ENCODE peak calls at places on chromosomes 16 and 17, in nine cellular contexts. D is cardiac muscle cell, G is cardiac fibroblast, H is left ventricle myocardium inferior, C is upper lobe of right lung, F is BJ, M is mucosa of descending colon, O is astrocyte of the cerebellum, E is dorsolateral prefrontal cortex. Y is an unnamed sample.

GRCh38 chr16:56610017-56610608 is 1.7 kb downstream of the MT2A start:
- DNase-seq in D (peak), G (peak), H (no peak), C (peak), F (peak), M (peak), O (peak), E (no peak), Y (peak)

GRCh38 chr17:46818929-46819859 is 702 bp upstream of the WNT3 start:
- DNase-seq in D (no peak), G (no peak), H (no peak), C (peak), F (no peak), M (no peak), O (no peak), E (no peak), Y (no peak)

GRCh38 chr16:69017036-69017783 is 88.2 kb upstream of the HAS3 start:
- DNase-seq in D (peak), G (peak), H (no peak), C (no peak), F (peak), M (no peak), O (peak), E (no peak), Y (peak)

GRCh38 chr17:57001541-57001940 is 23.6 kb downstream of the SCPEP1 start:
- DNase-seq in D (no peak), G (no peak), H (no peak), C (no peak), F (no peak), M (no peak), O (no peak), E (no peak), Y (no peak)

GRCh38 chr17:13385481-13385907 is 216.2 kb downstream of the HS3ST3A1 start:
- DNase-seq in D (peak), G (no peak), H (no peak), C (no peak), F (no peak), M (no peak), O (no peak), E (no peak), Y (no peak)

GRCh38 chr17:31515226-31515759 is 123.8 kb downstream of the RAB11FIP4 start:
- DNase-seq in D (no peak), G (no peak), H (no peak), C (no peak), F (no peak), M (no peak), O (no peak), E (no peak), Y (no peak)

GRCh38 chr16:56722200-56722842 is 7.6 kb upstream of the NUP93 start:
- DNase-seq in D (no peak), G (no peak), H (no peak), C (no peak), F (no peak), M (no peak), O (no peak), E (no peak), Y (no peak)

GRCh38 chr17:48804936-48805411 is 12.1 kb downstream of the TTLL6 start:
- DNase-seq in D (peak), G (peak), H (peak), C (peak), F (no peak), M (peak), O (peak), E (peak), Y (peak)

GRCh38 chr17:68455756-68456528 is 1.4 kb downstream of the WIPI1 start:
- DNase-seq in D (peak), G (peak), H (no peak), C (no peak), F (peak), M (peak), O (peak), E (no peak), Y (no peak)

GRCh38 chr17:21029515-21029914 is 13.3 kb downstream of the USP22 start:
- DNase-seq in D (no peak), G (no peak), H (no peak), C (no peak), F (no peak), M (no peak), O (no peak), E (no peak), Y (no peak)

GRCh38 chr17:21029032-21029431 is 13.8 kb downstream of the USP22 start:
- DNase-seq in D (peak), G (peak), H (no peak), C (no peak), F (peak), M (no peak), O (no peak), E (no peak), Y (peak)

GRCh38 chr17:21028192-21028591 is 14.6 kb downstream of the USP22 start:
- DNase-seq in D (no peak), G (no peak), H (no peak), C (no peak), F (no peak), M (no peak), O (no peak), E (no peak), Y (no peak)

GRCh38 chr17:21031756-21032396 is 10.9 kb downstream of the USP22 start:
- DNase-seq in D (no peak), G (no peak), H (no peak), C (no peak), F (no peak), M (no peak), O (no peak), E (no peak), Y (no peak)

GRCh38 chr17:21030375-21030774 is 12.4 kb downstream of the USP22 start:
- DNase-seq in D (no peak), G (no peak), H (no peak), C (no peak), F (no peak), M (no peak), O (no peak), E (no peak), Y (no peak)
- TF ChIP-seq CTCF in D (no peak), G (no peak), H (no peak), C (no peak), F (no peak), M (no peak), O (no peak), E (no peak), Y (no peak)

GRCh38 chr16:23182675-23183485 is at the start of gene SCNN1G:
- DNase-seq in D (no peak), G (no peak), H (peak), C (peak), F (no peak), M (peak), O (no peak), E (peak), Y (no peak)

GRCh38 chr16:23185661-23186060 is 3.1 kb downstream of the SCNN1G start:
- DNase-seq in D (no peak), G (no peak), H (no peak), C (no peak), F (no peak), M (no peak), O (no peak), E (peak), Y (no peak)

GRCh38 chr16:23182206-23182674 is 305 bp upstream of the SCNN1G start:
- DNase-seq in D (peak), G (peak), H (peak), C (peak), F (no peak), M (peak), O (no peak), E (peak), Y (peak)

GRCh38 chr16:23181506-23181905 is 1.0 kb upstream of the SCNN1G start:
- DNase-seq in D (no peak), G (no peak), H (no peak), C (no peak), F (no peak), M (no peak), O (no peak), E (no peak), Y (no peak)

DNA sequence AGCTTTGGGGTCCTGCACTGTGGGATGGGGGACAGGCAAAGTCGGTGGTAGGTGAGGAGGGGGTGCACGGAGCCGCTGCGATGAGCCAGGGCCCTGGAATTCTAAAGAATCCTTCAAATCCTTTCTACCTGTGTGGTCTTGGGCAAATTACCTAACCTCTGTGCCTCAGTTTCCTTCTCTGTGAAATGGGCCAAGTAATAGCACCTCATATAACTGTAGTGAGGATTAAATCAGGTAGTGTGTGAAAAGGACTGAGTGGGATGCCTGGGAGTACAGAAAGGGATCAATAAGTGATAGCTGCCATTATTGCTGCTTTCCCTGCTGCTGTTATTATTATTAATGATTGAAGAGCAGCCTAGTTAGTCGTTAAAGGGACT is 929 bp downstream of the SCNN1G start:
- DNase-seq in D (no peak), G (no peak), H (no peak), C (no peak), F (no peak), M (no peak), O (no peak), E (no peak), Y (no peak)
- H3K4me3 ChIP-seq in D (no peak), G (no peak), H (peak), C (peak), F (no peak), M (no peak), O (no peak), E (no peak), Y (no peak)

DNA sequence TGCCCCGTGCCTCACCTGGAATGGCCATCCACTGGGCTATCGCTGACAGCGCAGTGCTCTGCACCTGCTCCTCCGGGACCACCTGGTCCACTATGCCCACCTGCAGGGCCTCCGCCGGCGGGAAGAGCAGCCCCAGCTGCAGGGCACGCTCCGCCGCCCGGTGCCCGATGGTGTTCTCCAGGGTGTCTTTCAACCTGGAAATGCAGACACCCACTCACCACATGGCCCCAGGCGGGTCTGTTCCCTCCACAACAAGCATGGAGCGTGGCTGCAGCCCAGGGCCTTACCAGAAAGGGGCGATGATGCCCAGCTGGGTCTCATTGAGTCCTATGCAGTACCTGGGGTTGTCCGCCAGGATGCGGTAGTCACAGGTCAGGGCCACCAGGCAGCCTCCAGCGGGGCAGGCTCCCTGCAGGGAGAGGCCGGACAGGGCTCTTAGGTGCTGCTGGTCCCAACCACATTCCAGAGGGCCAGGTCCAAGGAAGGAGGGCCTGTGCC is 6.8 kb downstream of the DNASE1L2 start:
- DNase-seq in D (no peak), G (no peak), H (no peak), C (no peak), F (no peak), M (no peak), O (no peak), E (no peak), Y (no peak)
- TF ChIP-seq CTCF in D (no peak), G (no peak), H (no peak), C (no peak), F (no peak), M (no peak), O (no peak), E (no peak), Y (no peak)

GRCh38 chr16:79600636-79601091 is at the start of gene MAF:
- DNase-seq in D (peak), G (peak), H (peak), C (peak), F (peak), M (peak), O (peak), E (peak), Y (peak)
- H3K4me3 ChIP-seq in D (peak), G (peak), H (peak), C (peak), F (peak), M (peak), O (peak), E (peak), Y (peak)

Y was measured in astrocyte of the spinal cord.